ENCODE peak calls at places on chromosomes 4 and X, in seven cellular contexts. One of them, this sample, is unnamed.

GRCh38 chr4:88759039-88759631 is 61.5 kb upstream of the NAP1L5 start:
- DNase-seq in lower leg skin: no peak
- DNase-seq in CD4-positive, alpha-beta T cell: no peak
- DNase-seq in colonic mucosa: no peak
- DNase-seq in upper lobe of right lung: no peak
- DNase-seq in GM20000: no peak
- DNase-seq in GM12878: no peak
- DNase-seq in this sample: no peak

GRCh38 chr4:158020175-158020574 is 152.7 kb downstream of the GASK1B start:
- DNase-seq in GM12878: no peak
- DNase-seq in GM20000: no peak
- DNase-seq in colonic mucosa: peak
- DNase-seq in upper lobe of right lung: no peak
- DNase-seq in lower leg skin: peak
- DNase-seq in CD4-positive, alpha-beta T cell: no peak
- DNase-seq in this sample: no peak

GRCh38 chr4:182245041-182245440 is 1.8 kb downstream of the TENM3 start:
- DNase-seq in GM12878: no peak
- DNase-seq in GM20000: no peak
- DNase-seq in colonic mucosa: no peak
- DNase-seq in upper lobe of right lung: no peak
- DNase-seq in lower leg skin: no peak
- DNase-seq in CD4-positive, alpha-beta T cell: no peak
- DNase-seq in this sample: no peak

GRCh38 chr4:105215609-105216313 is 69.1 kb downstream of the TET2 start:
- DNase-seq in CD4-positive, alpha-beta T cell: no peak
- DNase-seq in lower leg skin: no peak
- DNase-seq in colonic mucosa: no peak
- DNase-seq in upper lobe of right lung: no peak
- DNase-seq in GM12878: peak
- DNase-seq in GM20000: peak
- DNase-seq in this sample: no peak

GRCh38 chr4:15702941-15703403 is at the start of gene BST1:
- DNase-seq in GM20000: peak
- DNase-seq in upper lobe of right lung: peak
- DNase-seq in GM12878: no peak
- DNase-seq in CD4-positive, alpha-beta T cell: peak
- DNase-seq in lower leg skin: peak
- DNase-seq in colonic mucosa: peak
- DNase-seq in this sample: no peak

GRCh38 chrX:34563809-34564208 is 93.3 kb downstream of the TMEM47 start:
- DNase-seq in lower leg skin: no peak
- DNase-seq in colonic mucosa: no peak
- DNase-seq in GM12878: no peak
- DNase-seq in upper lobe of right lung: no peak
- DNase-seq in GM20000: no peak
- DNase-seq in CD4-positive, alpha-beta T cell: no peak
- DNase-seq in this sample: no peak

GRCh38 chr4:84912741-84913140 is 53.7 kb downstream of the WDFY3 start:
- DNase-seq in lower leg skin: no peak
- DNase-seq in CD4-positive, alpha-beta T cell: no peak
- DNase-seq in GM12878: no peak
- DNase-seq in colonic mucosa: no peak
- DNase-seq in GM20000: no peak
- DNase-seq in upper lobe of right lung: no peak
- DNase-seq in this sample: no peak

GRCh38 chr4:13471400-13471799 is 12.7 kb downstream of the RAB28 start:
- DNase-seq in colonic mucosa: no peak
- DNase-seq in GM20000: no peak
- DNase-seq in upper lobe of right lung: no peak
- DNase-seq in GM12878: no peak
- DNase-seq in CD4-positive, alpha-beta T cell: no peak
- DNase-seq in lower leg skin: no peak
- DNase-seq in this sample: no peak

GRCh38 chrX:144586756-144587155 is 660.5 kb upstream of the SPANXN1 start:
- DNase-seq in colonic mucosa: no peak
- DNase-seq in GM20000: no peak
- DNase-seq in lower leg skin: no peak
- DNase-seq in CD4-positive, alpha-beta T cell: no peak
- DNase-seq in GM12878: no peak
- DNase-seq in upper lobe of right lung: no peak
- DNase-seq in this sample: no peak

GRCh38 chr4:156545003-156545785 is 426.4 kb downstream of the PDGFC start:
- DNase-seq in colonic mucosa: no peak
- DNase-seq in upper lobe of right lung: no peak
- DNase-seq in lower leg skin: no peak
- DNase-seq in CD4-positive, alpha-beta T cell: no peak
- DNase-seq in GM12878: no peak
- DNase-seq in GM20000: no peak
- DNase-seq in this sample: no peak

GRCh38 chr4:123892997-123893745 is 496.6 kb downstream of the SPRY1 start:
- DNase-seq in lower leg skin: no peak
- DNase-seq in GM20000: no peak
- DNase-seq in upper lobe of right lung: no peak
- DNase-seq in GM12878: no peak
- DNase-seq in CD4-positive, alpha-beta T cell: no peak
- DNase-seq in colonic mucosa: no peak
- DNase-seq in this sample: no peak

GRCh38 chrX:73826996-73827395 is 264.0 kb downstream of the CHIC1 start:
- DNase-seq in GM12878: no peak
- DNase-seq in colonic mucosa: no peak
- DNase-seq in GM20000: no peak
- DNase-seq in lower leg skin: no peak
- DNase-seq in CD4-positive, alpha-beta T cell: no peak
- DNase-seq in upper lobe of right lung: no peak
- DNase-seq in this sample: no peak

GRCh38 chr4:178462710-178463109 is 1020.5 kb upstream of the AGA start:
- DNase-seq in colonic mucosa: no peak
- DNase-seq in GM20000: no peak
- DNase-seq in CD4-positive, alpha-beta T cell: no peak
- DNase-seq in GM12878: no peak
- DNase-seq in lower leg skin: no peak
- DNase-seq in upper lobe of right lung: no peak
- DNase-seq in this sample: no peak

GRCh38 chr4:10753856-10754384 is 69.4 kb upstream of the CLNK start:
- DNase-seq in lower leg skin: no peak
- DNase-seq in CD4-positive, alpha-beta T cell: no peak
- DNase-seq in colonic mucosa: no peak
- DNase-seq in upper lobe of right lung: no peak
- DNase-seq in GM20000: no peak
- DNase-seq in GM12878: no peak
- DNase-seq in this sample: no peak

GRCh38 chr4:98283219-98284199 is 22.3 kb downstream of the RAP1GDS1 start:
- DNase-seq in upper lobe of right lung: no peak
- DNase-seq in CD4-positive, alpha-beta T cell: no peak
- DNase-seq in GM20000: no peak
- DNase-seq in colonic mucosa: no peak
- DNase-seq in lower leg skin: no peak
- DNase-seq in GM12878: no peak
- DNase-seq in this sample: no peak

GRCh38 chrX:39416547-39417262 is 615.4 kb downstream of the MID1IP1 start:
- DNase-seq in colonic mucosa: no peak
- DNase-seq in CD4-positive, alpha-beta T cell: no peak
- DNase-seq in lower leg skin: no peak
- DNase-seq in GM12878: no peak
- DNase-seq in upper lobe of right lung: no peak
- DNase-seq in GM20000: no peak
- DNase-seq in this sample: no peak

DNA sequence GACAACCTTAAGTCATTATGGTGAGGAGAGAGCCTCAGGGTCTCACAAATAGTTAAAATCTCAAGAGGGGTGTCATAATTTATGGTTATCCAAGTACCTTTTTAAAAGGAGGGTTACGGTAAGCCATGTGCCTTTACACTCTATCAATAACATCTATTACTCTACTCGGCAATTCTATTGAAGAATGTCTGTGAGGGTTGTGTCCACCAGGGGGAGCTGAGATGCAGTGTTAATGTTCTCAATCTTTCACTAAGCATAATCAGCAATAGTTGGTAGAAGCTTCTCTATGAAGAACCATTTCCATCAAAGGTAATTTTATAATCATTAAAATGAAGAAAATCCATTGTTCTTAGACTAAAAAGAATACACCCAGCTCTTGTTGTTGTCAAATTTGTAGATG is 457.4 kb downstream of the CENPC start:
- DNase-seq in GM20000: peak
- DNase-seq in lower leg skin: peak
- DNase-seq in CD4-positive, alpha-beta T cell: no peak
- DNase-seq in GM12878: no peak
- DNase-seq in colonic mucosa: peak
- DNase-seq in upper lobe of right lung: no peak
- DNase-seq in this sample: no peak
- TF ChIP-seq CTCF in GM20000: peak
- TF ChIP-seq CTCF in lower leg skin: no peak
- TF ChIP-seq CTCF in CD4-positive, alpha-beta T cell: peak
- TF ChIP-seq CTCF in GM12878: peak
- TF ChIP-seq CTCF in colonic mucosa: peak
- TF ChIP-seq CTCF in upper lobe of right lung: peak
- TF ChIP-seq CTCF in this sample: peak

GRCh38 chr4:184460495-184461285 is 13.7 kb downstream of the IRF2 start:
- DNase-seq in colonic mucosa: no peak
- DNase-seq in GM20000: no peak
- DNase-seq in lower leg skin: no peak
- DNase-seq in CD4-positive, alpha-beta T cell: no peak
- DNase-seq in upper lobe of right lung: no peak
- DNase-seq in GM12878: no peak
- DNase-seq in this sample: no peak
- TF ChIP-seq CTCF in colonic mucosa: no peak
- TF ChIP-seq CTCF in GM20000: no peak
- TF ChIP-seq CTCF in lower leg skin: no peak
- TF ChIP-seq CTCF in CD4-positive, alpha-beta T cell: no peak
- TF ChIP-seq CTCF in upper lobe of right lung: no peak
- TF ChIP-seq CTCF in GM12878: no peak
- TF ChIP-seq CTCF in this sample: no peak

GRCh38 chrX:124229374-124229773 is 103.1 kb upstream of the TEX13D start:
- DNase-seq in upper lobe of right lung: no peak
- DNase-seq in GM20000: no peak
- DNase-seq in GM12878: no peak
- DNase-seq in colonic mucosa: no peak
- DNase-seq in CD4-positive, alpha-beta T cell: no peak
- DNase-seq in lower leg skin: no peak
- DNase-seq in this sample: no peak

GRCh38 chrX:124228849-124229248 is 103.6 kb upstream of the TEX13D start:
- DNase-seq in colonic mucosa: no peak
- DNase-seq in GM20000: no peak
- DNase-seq in CD4-positive, alpha-beta T cell: no peak
- DNase-seq in GM12878: no peak
- DNase-seq in upper lobe of right lung: no peak
- DNase-seq in lower leg skin: no peak
- DNase-seq in this sample: no peak

GRCh38 chrX:124226129-124226528 is 106.3 kb upstream of the TEX13D start:
- DNase-seq in GM12878: no peak
- DNase-seq in CD4-positive, alpha-beta T cell: no peak
- DNase-seq in colonic mucosa: no peak
- DNase-seq in GM20000: no peak
- DNase-seq in lower leg skin: no peak
- DNase-seq in upper lobe of right lung: no peak
- DNase-seq in this sample: no peak

GRCh38 chrX:124217289-124218251 is 114.9 kb upstream of the TEX13D start:
- DNase-seq in colonic mucosa: no peak
- DNase-seq in GM20000: peak
- DNase-seq in CD4-positive, alpha-beta T cell: peak
- DNase-seq in GM12878: no peak
- DNase-seq in lower leg skin: no peak
- DNase-seq in upper lobe of right lung: no peak
- DNase-seq in this sample: no peak

GRCh38 chrX:124223524-124223923 is 108.9 kb upstream of the TEX13D start:
- DNase-seq in GM20000: no peak
- DNase-seq in CD4-positive, alpha-beta T cell: no peak
- DNase-seq in lower leg skin: no peak
- DNase-seq in upper lobe of right lung: no peak
- DNase-seq in colonic mucosa: no peak
- DNase-seq in GM12878: no peak
- DNase-seq in this sample: no peak
- TF ChIP-seq CTCF in GM20000: no peak
- TF ChIP-seq CTCF in CD4-positive, alpha-beta T cell: no peak
- TF ChIP-seq CTCF in lower leg skin: no peak
- TF ChIP-seq CTCF in upper lobe of right lung: no peak
- TF ChIP-seq CTCF in colonic mucosa: no peak
- TF ChIP-seq CTCF in GM12878: no peak
- TF ChIP-seq CTCF in this sample: peak

GRCh38 chr4:8231551-8232049 is 32.5 kb downstream of the SH3TC1 start:
- DNase-seq in CD4-positive, alpha-beta T cell: no peak
- DNase-seq in upper lobe of right lung: no peak
- DNase-seq in GM12878: no peak
- DNase-seq in lower leg skin: no peak
- DNase-seq in colonic mucosa: no peak
- DNase-seq in GM20000: no peak
- DNase-seq in this sample: no peak
- TF ChIP-seq CTCF in CD4-positive, alpha-beta T cell: no peak
- TF ChIP-seq CTCF in upper lobe of right lung: no peak
- TF ChIP-seq CTCF in GM12878: no peak
- TF ChIP-seq CTCF in lower leg skin: no peak
- TF ChIP-seq CTCF in colonic mucosa: no peak
- TF ChIP-seq CTCF in GM20000: no peak
- TF ChIP-seq CTCF in this sample: no peak

GRCh38 chrX:18351774-18352173 is 2.7 kb downstream of the SCML2 start:
- DNase-seq in lower leg skin: no peak
- DNase-seq in GM20000: no peak
- DNase-seq in CD4-positive, alpha-beta T cell: no peak
- DNase-seq in upper lobe of right lung: no peak
- DNase-seq in GM12878: no peak
- DNase-seq in colonic mucosa: no peak
- DNase-seq in this sample: no peak

GRCh38 chrX:18348047-18348446 is 6.4 kb downstream of the SCML2 start:
- DNase-seq in CD4-positive, alpha-beta T cell: no peak
- DNase-seq in GM12878: no peak
- DNase-seq in GM20000: no peak
- DNase-seq in lower leg skin: no peak
- DNase-seq in colonic mucosa: no peak
- DNase-seq in upper lobe of right lung: no peak
- DNase-seq in this sample: no peak

GRCh38 chrX:18354369-18355329 is at the start of gene SCML2:
- DNase-seq in colonic mucosa: peak
- DNase-seq in GM20000: peak
- DNase-seq in lower leg skin: no peak
- DNase-seq in CD4-positive, alpha-beta T cell: peak
- DNase-seq in GM12878: no peak
- DNase-seq in upper lobe of right lung: peak
- DNase-seq in this sample: peak

DNA sequence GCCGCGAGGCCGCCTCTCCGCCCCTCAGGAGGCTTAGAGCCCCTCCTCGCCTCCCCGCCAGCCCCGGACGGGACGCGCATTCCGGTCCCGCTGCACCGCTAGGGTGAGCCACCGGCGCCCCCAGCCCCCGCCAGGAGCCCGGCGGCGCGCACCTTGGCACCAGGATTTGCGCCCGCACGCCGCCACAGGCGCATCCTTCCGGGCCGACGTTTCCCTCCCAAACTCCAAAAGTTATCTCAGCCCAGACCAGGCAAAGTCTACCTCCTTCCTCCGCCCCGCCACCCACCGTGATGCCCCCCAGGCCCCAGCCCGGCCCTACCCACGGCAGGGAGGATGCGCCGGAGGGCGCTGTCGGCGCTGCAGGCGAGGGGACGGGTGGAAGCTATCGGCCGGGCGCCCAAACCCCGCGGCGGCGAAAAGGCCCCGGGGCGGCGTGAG is 538 bp downstream of the SCML2 start:
- DNase-seq in upper lobe of right lung: no peak
- DNase-seq in GM20000: no peak
- DNase-seq in CD4-positive, alpha-beta T cell: peak
- DNase-seq in colonic mucosa: peak
- DNase-seq in GM12878: no peak
- DNase-seq in lower leg skin: no peak
- DNase-seq in this sample: peak
- TF ChIP-seq CTCF in upper lobe of right lung: no peak
- TF ChIP-seq CTCF in GM20000: no peak
- TF ChIP-seq CTCF in CD4-positive, alpha-beta T cell: peak
- TF ChIP-seq CTCF in colonic mucosa: no peak
- TF ChIP-seq CTCF in GM12878: no peak
- TF ChIP-seq CTCF in lower leg skin: no peak
- TF ChIP-seq CTCF in this sample: peak

GRCh38 chr4:103719320-103720204 is at the start of gene TACR3:
- DNase-seq in CD4-positive, alpha-beta T cell: no peak
- DNase-seq in GM20000: no peak
- DNase-seq in upper lobe of right lung: no peak
- DNase-seq in colonic mucosa: no peak
- DNase-seq in GM12878: no peak
- DNase-seq in lower leg skin: no peak
- DNase-seq in this sample: no peak
- TF ChIP-seq CTCF in CD4-positive, alpha-beta T cell: no peak
- TF ChIP-seq CTCF in GM20000: no peak
- TF ChIP-seq CTCF in upper lobe of right lung: no peak
- TF ChIP-seq CTCF in colonic mucosa: no peak
- TF ChIP-seq CTCF in GM12878: no peak
- TF ChIP-seq CTCF in lower leg skin: no peak
- TF ChIP-seq CTCF in this sample: no peak

This sample was measured in progenitor cell of endocrine pancreas.